ENCODE peak calls at places on chromosomes 2 and 18, in seven cellular contexts. Z is fibroblast of pulmonary artery; H is activated CD8-positive, alpha-beta memory T cell treated with anti-CD3 and anti-CD28 coated beads, Interleukin-2, amount 50 U/mL, for 48 hours; P is iris pigment epithelial cell; X is NCI-H1092 treated with DMSO at 0.1 percent for 48 hours; Q is suprapubic skin; M is breast epithelium. E is an unnamed sample.

GRCh38 chr18:67302043-67302442 is 214.5 kb downstream of the DSEL start:
- DNase-seq in Z (peak), H (no peak), P (peak), X (no peak), Q (no peak), M (no peak), E (peak)

GRCh38 chr2:133833746-133834145 is 265.5 kb upstream of the NCKAP5 start:
- DNase-seq in Z (no peak), H (no peak), P (no peak), X (no peak), Q (no peak), M (no peak), E (no peak)

GRCh38 chr2:218839430-218839829 is 7.8 kb upstream of the PRKAG3 start:
- DNase-seq in Z (peak), H (no peak), P (peak), X (no peak), Q (peak), M (no peak), E (peak)

GRCh38 chr2:127609031-127609751 is 36.8 kb upstream of the GPR17 start:
- DNase-seq in Z (no peak), H (peak), P (no peak), X (no peak), Q (no peak), M (no peak), E (no peak)

GRCh38 chr2:226185613-226186211 is 613.9 kb downstream of the IRS1 start:
- DNase-seq in Z (peak), H (no peak), P (peak), X (no peak), Q (no peak), M (no peak), E (peak)

GRCh38 chr2:71674158-71674807 is 220.9 kb downstream of the DYSF start:
- DNase-seq in Z (no peak), H (peak), P (no peak), X (no peak), Q (no peak), M (no peak), E (no peak)

GRCh38 chr18:80033181-80034067 is 810 bp upstream of the RBFA start:
- DNase-seq in Z (peak), H (no peak), P (peak), X (no peak), Q (peak), M (peak), E (peak)

GRCh38 chr2:200477667-200478121 is 32.2 kb downstream of the KCTD18 start:
- DNase-seq in Z (peak), H (no peak), P (peak), X (no peak), Q (no peak), M (no peak), E (no peak)

GRCh38 chr2:34734662-34735061 is 1135.6 kb upstream of the FAM98A start:
- DNase-seq in Z (no peak), H (no peak), P (no peak), X (no peak), Q (no peak), M (no peak), E (no peak)